ENCODE peak calls at places on chromosome X, in eight cellular contexts. S, K, U, R, Y, O, P and F are unnamed samples.

GRCh38 chrX:150499240-150499639 is 69.2 kb upstream of the MTM1 start:
- DNase-seq in U (no peak), R (no peak), K (peak; percentile 19), S (no peak), P (no peak), Y (no peak), O (no peak), F (no peak)

GRCh38 chrX:41067721-41068120 is 17.5 kb upstream of the USP9X start:
- DNase-seq in P (no peak), K (no peak), R (no peak), U (no peak), O (no peak), S (no peak), Y (no peak), F (no peak)

GRCh38 chrX:47458528-47458927 is 24.5 kb downstream of the ZNF41 start:
- DNase-seq in S (no peak), P (no peak), K (no peak), R (no peak), O (no peak), U (no peak), Y (no peak), F (no peak)

GRCh38 chrX:45557390-45557789 is 356.7 kb upstream of the DIPK2B start:
- DNase-seq in P (peak; percentile 26), S (no peak), Y (no peak), K (no peak), R (no peak), U (no peak), O (no peak), F (no peak)

GRCh38 chrX:42934020-42934701 is 156.2 kb upstream of the PPP1R2C start:
- DNase-seq in U (peak; percentile 86), P (no peak), Y (no peak), S (no peak), K (no peak), R (peak; percentile 41), O (no peak), F (peak; percentile 58)

GRCh38 chrX:44314855-44315254 is 28.6 kb downstream of the EFHC2 start:
- DNase-seq in O (no peak), R (no peak), K (no peak), P (no peak), S (no peak), Y (no peak), U (peak; percentile 62), F (no peak)

GRCh38 chrX:27823812-27824211 is 16.0 kb downstream of the MAGEB10 start:
- DNase-seq in S (no peak), O (no peak), P (no peak), U (no peak), Y (no peak), K (no peak), R (no peak), F (no peak)

GRCh38 chrX:116378961-116379360 is 57.4 kb upstream of the SLC6A14 start:
- DNase-seq in R (no peak), P (no peak), Y (no peak), U (no peak), K (no peak), S (no peak), O (no peak), F (no peak)

GRCh38 chrX:21382715-21383114 is 8.5 kb downstream of the CNKSR2 start:
- DNase-seq in U (no peak), O (no peak), P (peak; percentile 16), S (no peak), Y (no peak), R (no peak), K (no peak), F (no peak)

GRCh38 chrX:133097031-133097430 is at the start of gene USP26:
- DNase-seq in S (no peak), K (no peak), P (no peak), U (no peak), O (no peak), Y (no peak), R (no peak), F (no peak)